ENCODE peak calls at places on chromosomes 4 and X, in eight cellular contexts. K is stimulated activated CD4-positive, alpha-beta T cell treated with anti-CD3 and anti-CD28 coated beads, Interleukin-2, amount 100 ng/mL, for 48 hours; I is HT-29; M is AG20443; C is foreskin fibroblast; W is fibroblast of pulmonary artery; A is pancreas; H is NCI-H2081. O is an unnamed sample.

GRCh38 chrX:18877472-18877871 is 106.4 kb downstream of the PHKA2 start:
- DNase-seq in I (no peak), H (no peak), C (no peak), A (no peak), K (no peak), W (no peak), M (no peak), O (no peak)

GRCh38 chrX:38126179-38126578 is 94.5 kb downstream of the SRPX start:
- DNase-seq in C (no peak), M (no peak), A (no peak), K (no peak), H (no peak), W (no peak), I (no peak), O (no peak)

GRCh38 chrX:40008841-40009461 is 88.8 kb downstream of the BCOR start:
- DNase-seq in W (peak; percentile 9), M (peak; percentile 41), C (peak; percentile 57), H (peak; percentile 56), K (no peak), I (no peak), A (no peak), O (no peak)

GRCh38 chr4:136863756-136864155 is 668.5 kb downstream of the PCDH18 start:
- DNase-seq in A (no peak), C (peak; percentile 3), M (no peak), W (peak; percentile 11), I (no peak), H (no peak), K (no peak), O (no peak)

GRCh38 chrX:72201836-72202536 is 20.4 kb downstream of the PIN4 start:
- DNase-seq in K (no peak), A (no peak), W (peak; percentile 79), C (peak; percentile 73), I (no peak), H (no peak), M (peak; percentile 27), O (no peak)

GRCh38 chrX:136209016-136209738 is 42.0 kb downstream of the MAP7D3 start:
- DNase-seq in K (no peak), I (peak; percentile 56), M (peak; percentile 53), H (no peak), C (peak; percentile 76), A (no peak), W (peak; percentile 65), O (no peak)

GRCh38 chr4:7806080-7806630 is 133.5 kb downstream of the AFAP1 start:
- DNase-seq in W (peak; percentile 90), K (no peak), I (no peak), M (no peak), H (no peak), A (no peak), C (peak; percentile 51), O (no peak)

GRCh38 chr4:8819421-8820177 is 52.0 kb downstream of the HMX1 start:
- DNase-seq in M (no peak), K (no peak), A (no peak), H (no peak), I (no peak), C (no peak), W (no peak), O (no peak)

GRCh38 chr4:123250843-123251242 is 145.8 kb upstream of the SPRY1 start:
- DNase-seq in I (no peak), A (no peak), W (peak; percentile 78), C (peak; percentile 68), M (no peak), K (no peak), H (no peak), O (no peak)

GRCh38 chrX:67346667-67347066 is 197.2 kb upstream of the AR start:
- DNase-seq in K (no peak), A (no peak), I (no peak), M (no peak), C (no peak), W (no peak), H (no peak), O (no peak)

GRCh38 chr4:24979554-24979953 is 51.2 kb downstream of the LGI2 start:
- DNase-seq in A (no peak), W (peak; percentile 87), I (no peak), M (peak; percentile 49), C (peak; percentile 42), K (no peak), H (no peak), O (no peak)

GRCh38 chr4:56129431-56129861 is 180.7 kb downstream of the CEP135 start:
- DNase-seq in K (no peak), W (peak; percentile 58), I (peak; percentile 89), M (no peak), H (no peak), C (no peak), A (no peak), O (no peak)

GRCh38 chr4:24322517-24322916 is 261.8 kb downstream of the DHX15 start:
- DNase-seq in C (peak; percentile 7), H (no peak), I (no peak), K (no peak), M (peak; percentile 12), W (no peak), A (no peak), O (no peak)

GRCh38 chr4:69057620-69058409 is 38.5 kb upstream of the UGT2B7 start:
- DNase-seq in I (peak; percentile 22), K (no peak), A (no peak), W (peak; percentile 52), C (peak; percentile 24), H (no peak), M (no peak), O (no peak)